ENCODE peak calls at places on chromosomes 13 and 19, in seven cellular contexts. L is cardiac muscle cell, M is dorsolateral prefrontal cortex, A is thoracic aorta, Q is fibroblast of pulmonary artery, G is epithelial cell of proximal tubule, S is GM12865. W is an unnamed sample.

GRCh38 chr13:106533940-106534843 is 1.3 kb downstream of the EFNB2 start:
- DNase-seq in L (peak; percentile 64), G (no peak), M (peak; percentile 55), A (no peak), Q (peak; percentile 69), S (peak; percentile 12), W (peak; percentile 77)

GRCh38 chr13:33353210-33353609 is 67.7 kb upstream of the STARD13 start:
- DNase-seq in G (no peak), A (no peak), Q (peak; percentile 17), S (peak; percentile 56), M (no peak), L (no peak), W (no peak)

GRCh38 chr13:51837016-51837415 is 8.0 kb downstream of the TMEM272 start:
- DNase-seq in Q (no peak), M (no peak), A (no peak), S (no peak), G (no peak), L (no peak), W (no peak)

GRCh38 chr13:31249140-31249539 is 49.4 kb downstream of the B3GLCT start:
- DNase-seq in S (no peak), M (no peak), L (no peak), Q (no peak), A (no peak), G (no peak), W (no peak)

GRCh38 chr13:49097374-49097773 is 121.7 kb downstream of the FNDC3A start:
- DNase-seq in L (no peak), Q (peak; percentile 93), M (no peak), G (no peak), S (no peak), A (no peak), W (peak; percentile 69)

GRCh38 chr13:37225414-37226047 is 120.1 kb upstream of the CSNK1A1L start:
- DNase-seq in L (no peak), M (no peak), S (no peak), Q (peak; percentile 56), A (no peak), G (no peak), W (peak; percentile 76)

GRCh38 chr19:10895920-10896319 is 24.6 kb downstream of the CARM1 start:
- DNase-seq in M (no peak), S (no peak), A (no peak), L (no peak), G (no peak), Q (no peak), W (no peak)

GRCh38 chr13:24221007-24221406 is 60.5 kb downstream of the SPATA13 start:
- DNase-seq in Q (no peak), M (no peak), L (no peak), G (no peak), A (no peak), S (no peak), W (no peak)

GRCh38 chr13:107339209-107339608 is 771.3 kb upstream of the ARGLU1 start:
- DNase-seq in S (no peak), A (no peak), G (no peak), L (no peak), M (no peak), Q (no peak), W (peak; percentile 29)

GRCh38 chr19:43575955-43576451 is 402 bp downstream of the PINLYP start:
- DNase-seq in M (no peak), S (no peak), Q (no peak), L (no peak), A (no peak), G (no peak), W (no peak)

GRCh38 chr19:6359517-6359916 is 1.8 kb upstream of the CLPP start:
- DNase-seq in A (no peak), L (no peak), S (no peak), G (no peak), M (no peak), Q (no peak), W (no peak)

GRCh38 chr19:11291991-11292390 is 4.0 kb upstream of the TSPAN16 start:
- DNase-seq in A (no peak), S (peak; percentile 40), L (no peak), Q (no peak), G (no peak), M (no peak), W (no peak)

GRCh38 chr19:31883299-31883990 is 462.0 kb upstream of the ZNF507 start:
- DNase-seq in A (no peak), L (no peak), G (no peak), M (no peak), S (no peak), Q (no peak), W (no peak)

GRCh38 chr19:46015961-46016425 is 6.9 kb downstream of the PGLYRP1 start:
- DNase-seq in G (no peak), S (no peak), A (no peak), Q (no peak), M (no peak), L (peak; percentile 28), W (no peak)

GRCh38 chr13:27257648-27258253 is 6.4 kb downstream of the RPL21 start:
- DNase-seq in M (no peak), A (no peak), Q (no peak), S (no peak), L (no peak), G (no peak), W (no peak)

GRCh38 chr13:43991773-43992201 is 112.1 kb downstream of the LACC1 start:
- DNase-seq in M (no peak), G (no peak), Q (no peak), S (no peak), L (no peak), A (no peak), W (no peak)

GRCh38 chr13:25281937-25282332 is 5.4 kb downstream of the MTMR6 start:
- DNase-seq in L (no peak), S (peak; percentile 30), Q (no peak), M (no peak), G (no peak), A (no peak), W (no peak)

GRCh38 chr19:13063461-13064091 is 39.1 kb downstream of the LYL1 start:
- DNase-seq in G (no peak), Q (no peak), L (no peak), S (no peak), A (no peak), M (no peak), W (no peak)

GRCh38 chr13:30147380-30147779 is 160.0 kb downstream of the KATNAL1 start:
- DNase-seq in Q (no peak), L (no peak), S (peak; percentile 47), G (no peak), A (no peak), M (no peak), W (no peak)
- TF ChIP-seq CTCF in Q (no peak), L (no peak), S (no peak), G (no peak), A (no peak), M (no peak), W (no peak)

GRCh38 chr13:75416327-75417005 is 65.5 kb downstream of the TBC1D4 start:
- DNase-seq in G (no peak), A (no peak), M (no peak), Q (no peak), S (peak; percentile 68), L (peak; percentile 30), W (no peak)
- H3K4me3 ChIP-seq in G (no peak overlapping the region), A (no peak overlapping the region), M (no peak overlapping the region), Q (no peak overlapping the region), S (no peak overlapping the region), L (no peak overlapping the region), W (no peak overlapping the region)

GRCh38 chr13:113187263-113187669 is 21.2 kb downstream of the PCID2 start:
- DNase-seq in A (peak; percentile 57), S (no peak), M (peak; percentile 48), Q (peak; percentile 99), L (no peak), G (peak; percentile 92), W (peak; percentile 99)
- TF ChIP-seq CTCF in A (no peak), S (no peak), M (no peak), Q (no peak), L (peak; percentile 9), G (no peak), W (no peak)

GRCh38 chr13:72541674-72542073 is 185.8 kb downstream of the MZT1 start:
- DNase-seq in L (no peak), G (no peak), M (no peak), A (no peak), S (no peak), Q (no peak), W (no peak)
- H3K4me3 ChIP-seq in L (no peak overlapping the region), G (no peak overlapping the region), M (no peak overlapping the region), A (no peak overlapping the region), S (no peak overlapping the region), Q (no peak overlapping the region), W (no peak overlapping the region)

GRCh38 chr13:29749401-29750177 is 100.8 kb downstream of the UBL3 start:
- DNase-seq in S (no peak), A (no peak), M (no peak), Q (peak; percentile 4), G (no peak), L (no peak), W (peak; percentile 80)

GRCh38 chr13:29753593-29754485 is 96.6 kb downstream of the UBL3 start:
- DNase-seq in Q (no peak), S (no peak), L (no peak), G (no peak), M (no peak), A (no peak), W (peak; percentile 19)

GRCh38 chr13:29752175-29752574 is 98.2 kb downstream of the UBL3 start:
- DNase-seq in Q (no peak), M (no peak), S (peak; percentile 40), A (no peak), G (no peak), L (no peak), W (no peak)

GRCh38 chr13:29748097-29748496 is 102.3 kb downstream of the UBL3 start:
- DNase-seq in S (no peak), G (no peak), Q (no peak), L (no peak), M (no peak), A (no peak), W (no peak)

DNA sequence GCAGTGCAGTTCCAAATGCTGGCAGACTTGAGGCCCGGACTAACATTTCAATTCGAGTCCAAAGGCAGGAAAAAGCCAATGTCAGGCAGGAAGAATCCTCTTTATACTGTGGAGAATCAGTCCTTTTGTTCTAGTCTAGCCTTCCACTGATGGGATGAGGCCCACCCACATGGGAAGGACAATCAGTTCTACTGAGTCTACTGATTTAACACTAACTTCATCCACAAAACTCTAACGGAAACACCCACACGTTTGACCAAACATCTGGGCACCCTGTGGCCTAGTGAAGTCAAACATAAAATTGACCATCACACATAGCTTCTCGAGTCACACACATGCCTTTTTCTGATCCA is 100.3 kb downstream of the UBL3 start:
- DNase-seq in A (no peak), G (no peak), L (no peak), Q (no peak), M (no peak), S (no peak), W (no peak)
- TF ChIP-seq CTCF in A (no peak), G (no peak), L (no peak), Q (no peak), M (no peak), S (no peak), W (no peak)